ENCODE peak calls at places on chromosome X, in seven cellular contexts. N, O, I, V, L, R and Q are unnamed samples.

GRCh38 chrX:47644557-47645091 is 5.7 kb downstream of the ELK1 start:
- DNase-seq in N (no peak), L (peak), R (no peak), I (no peak), V (peak), O (no peak), Q (no peak)

GRCh38 chrX:11908371-11908770 is 150.3 kb downstream of the MSL3 start:
- DNase-seq in O (no peak), R (no peak), N (no peak), I (no peak), L (peak), V (peak), Q (peak)

GRCh38 chrX:140360284-140360683 is 144.6 kb downstream of the SOX3 start:
- DNase-seq in I (no peak), R (no peak), O (no peak), L (no peak), N (no peak), V (peak), Q (peak)

GRCh38 chrX:38985375-38985774 is 184.1 kb downstream of the MID1IP1 start:
- DNase-seq in I (no peak), L (peak), R (no peak), O (no peak), N (no peak), V (no peak), Q (peak)

GRCh38 chrX:97402333-97402732 is 518.6 kb downstream of the RPA4 start:
- DNase-seq in N (no peak), V (no peak), I (no peak), L (peak), R (no peak), O (no peak), Q (no peak)

GRCh38 chrX:19091596-19091995 is 30.7 kb downstream of the ADGRG2 start:
- DNase-seq in I (no peak), O (no peak), V (no peak), R (no peak), L (no peak), N (no peak), Q (no peak)

GRCh38 chrX:137194164-137194563 is 160.4 kb upstream of the GPR101 start:
- DNase-seq in V (peak), L (peak), O (no peak), I (no peak), N (no peak), R (no peak), Q (peak)

GRCh38 chrX:46180258-46180687 is 364.9 kb downstream of the ZNF674 start:
- DNase-seq in I (peak), R (no peak), V (peak), N (no peak), O (no peak), L (peak), Q (peak)

GRCh38 chrX:79325263-79325958 is 41.7 kb downstream of the ITM2A start:
- DNase-seq in O (no peak), V (peak), L (no peak), R (peak), N (no peak), I (no peak), Q (no peak)

GRCh38 chrX:136658151-136658550 is 10.2 kb downstream of the CD40LG start:
- DNase-seq in I (no peak), R (no peak), O (no peak), N (no peak), V (no peak), L (no peak), Q (no peak)

GRCh38 chrX:129737921-129738320 is 858 bp upstream of the XPNPEP2 start:
- DNase-seq in I (no peak), V (no peak), R (no peak), O (no peak), L (peak), N (no peak), Q (peak)

GRCh38 chrX:150944233-150944632 is 38.9 kb upstream of the HMGB3 start:
- DNase-seq in R (no peak), L (no peak), O (no peak), N (no peak), V (no peak), I (no peak), Q (no peak)

GRCh38 chrX:78124304-78124703 is 15.1 kb downstream of the TAF9B start:
- DNase-seq in N (no peak), I (no peak), V (no peak), R (no peak), L (peak), O (no peak), Q (no peak)

GRCh38 chrX:12701625-12702024 is 89.6 kb upstream of the PRPS2 start:
- DNase-seq in I (peak), O (no peak), L (peak), R (no peak), N (peak), V (peak), Q (peak)

GRCh38 chrX:134636859-134637258 is 21.4 kb downstream of the PLAC1 start:
- DNase-seq in O (no peak), L (no peak), V (no peak), N (no peak), R (no peak), I (peak), Q (no peak)

GRCh38 chrX:40031861-40032422 is 65.8 kb downstream of the BCOR start:
- DNase-seq in L (no peak), O (no peak), I (no peak), R (no peak), V (peak), N (no peak), Q (no peak)

GRCh38 chrX:139106111-139106510 is 394.6 kb upstream of the FGF13 start:
- DNase-seq in R (no peak), V (no peak), I (no peak), N (no peak), O (no peak), L (no peak), Q (peak)

GRCh38 chrX:155535866-155536265 is 76.9 kb downstream of the TMLHE start:
- DNase-seq in N (no peak), L (no peak), R (no peak), V (no peak), O (no peak), I (no peak), Q (peak)

GRCh38 chrX:96590403-96590802 is 94.2 kb upstream of the DIAPH2 start:
- DNase-seq in V (no peak), N (no peak), O (no peak), L (no peak), R (no peak), I (no peak), Q (no peak)

GRCh38 chrX:109685656-109686078 is 47.4 kb downstream of the ACSL4 start:
- DNase-seq in O (no peak), R (no peak), N (no peak), L (no peak), V (no peak), I (no peak), Q (peak)

GRCh38 chrX:109684136-109684535 is 48.9 kb downstream of the ACSL4 start:
- DNase-seq in N (no peak), V (no peak), I (no peak), R (no peak), L (peak), O (no peak), Q (peak)

GRCh38 chrX:109681475-109682081 is 51.5 kb downstream of the ACSL4 start:
- DNase-seq in V (no peak), L (no peak), R (no peak), I (no peak), O (no peak), N (no peak), Q (no peak)

GRCh38 chrX:109679820-109680219 is 53.2 kb downstream of the ACSL4 start:
- DNase-seq in L (peak), I (no peak), O (no peak), N (no peak), V (no peak), R (no peak), Q (no peak)
- H3K4me3 ChIP-seq in L (no peak), I (no peak), O (no peak), N (no peak), V (no peak), R (no peak), Q (no peak)

GRCh38 chrX:70088791-70089190 is 26.5 kb downstream of the OTUD6A start:
- DNase-seq in N (no peak), V (no peak), I (no peak), O (no peak), R (no peak), L (no peak), Q (no peak)

GRCh38 chrX:70089575-70090297 is 27.5 kb downstream of the OTUD6A start:
- DNase-seq in L (no peak), R (no peak), O (no peak), V (no peak), N (no peak), I (no peak), Q (peak)

GRCh38 chrX:70084592-70084991 is 22.3 kb downstream of the OTUD6A start:
- DNase-seq in V (no peak), I (no peak), L (no peak), R (no peak), N (no peak), O (no peak), Q (no peak)

GRCh38 chrX:70088281-70088680 is 26.0 kb downstream of the OTUD6A start:
- DNase-seq in R (no peak), L (no peak), N (no peak), V (no peak), O (no peak), I (no peak), Q (no peak)

GRCh38 chrX:70087857-70088256 is 25.6 kb downstream of the OTUD6A start:
- DNase-seq in L (peak), R (no peak), O (no peak), N (peak), I (no peak), V (no peak), Q (peak)
- H3K4me3 ChIP-seq in L (no peak), R (no peak), O (no peak), N (no peak), I (no peak), V (no peak), Q (no peak)

DNA sequence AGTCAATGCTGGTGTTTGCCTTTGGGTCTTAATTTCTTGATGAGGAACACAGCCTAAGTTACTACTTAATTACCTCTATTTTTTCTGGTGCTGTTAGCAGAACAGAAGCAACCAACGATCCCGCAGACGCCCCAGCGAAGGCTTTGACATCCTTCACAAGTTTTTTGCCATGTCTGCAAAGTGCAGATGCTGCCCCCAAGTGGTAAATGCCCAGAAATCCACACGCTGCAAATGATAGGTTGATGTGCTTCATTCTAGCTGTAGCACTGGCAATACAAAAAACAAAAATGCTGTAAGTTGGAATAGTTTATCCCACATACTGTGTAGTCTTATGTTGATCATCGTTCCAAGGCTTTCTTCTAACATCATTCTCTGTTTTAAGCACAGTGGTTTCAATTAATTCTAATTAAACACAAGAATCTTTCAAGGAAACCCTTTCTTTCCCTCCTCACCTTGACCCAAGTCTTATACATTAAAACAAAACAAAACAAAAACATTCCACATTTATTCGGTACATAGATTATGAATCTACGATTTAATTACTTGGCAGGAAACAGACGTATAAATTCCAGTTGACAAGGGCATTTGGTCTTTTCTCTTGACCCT is 1.2 kb downstream of the PNPLA4 start:
- DNase-seq in I (peak), N (peak), V (peak), R (peak), O (peak), L (peak), Q (peak)
- H3K4me3 ChIP-seq in I (no peak), N (no peak), V (peak), R (no peak), O (no peak), L (no peak), Q (no peak)

GRCh38 chrX:103357871-103358270 is 1.6 kb downstream of the TCEAL9 start:
- DNase-seq in L (no peak), R (no peak), O (no peak), N (no peak), I (no peak), V (no peak), Q (no peak)
- H3K4me3 ChIP-seq in L (peak), R (no peak), O (peak), N (peak), I (no peak), V (peak), Q (no peak)

GRCh38 chrX:101078716-101079115 is at the start of gene TMEM35A:
- DNase-seq in V (peak), L (peak), N (no peak), R (no peak), I (no peak), O (no peak), Q (no peak)

GRCh38 chrX:101081257-101081656 is 2.6 kb downstream of the TMEM35A start:
- DNase-seq in I (no peak), L (no peak), R (no peak), V (no peak), O (no peak), N (no peak), Q (peak)

GRCh38 chrX:101079736-101080135 is 1.1 kb downstream of the TMEM35A start:
- DNase-seq in L (no peak), N (no peak), R (no peak), V (peak), I (no peak), O (no peak), Q (no peak)

GRCh38 chrX:101080326-101080725 is 1.6 kb downstream of the TMEM35A start:
- DNase-seq in N (no peak), O (no peak), R (no peak), L (no peak), I (no peak), V (no peak), Q (no peak)

DNA sequence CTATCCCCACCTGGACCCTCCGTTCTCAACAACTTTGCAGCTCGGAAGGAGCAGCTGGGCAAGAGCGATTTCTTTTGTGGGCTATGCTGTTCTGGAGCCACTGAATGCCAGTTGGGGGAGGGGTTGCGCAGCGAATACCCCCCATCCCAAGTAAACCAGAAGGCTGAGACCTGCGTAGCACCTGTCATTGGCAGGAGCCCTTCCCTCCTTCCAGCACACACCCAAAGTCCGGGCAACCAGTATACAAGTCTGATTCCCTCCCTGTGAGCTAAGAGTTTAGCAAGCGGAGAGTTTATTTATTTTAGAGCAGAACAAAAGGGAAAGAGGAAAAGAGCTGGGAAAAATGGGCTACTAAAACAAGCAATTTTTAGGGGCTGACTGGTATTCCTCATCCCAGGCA is 544 bp downstream of the TMEM35A start:
- DNase-seq in I (no peak), N (no peak), O (no peak), L (no peak), R (no peak), V (peak), Q (no peak)
- H3K4me3 ChIP-seq in I (peak), N (peak), O (peak), L (peak), R (no peak), V (peak), Q (no peak)

DNA sequence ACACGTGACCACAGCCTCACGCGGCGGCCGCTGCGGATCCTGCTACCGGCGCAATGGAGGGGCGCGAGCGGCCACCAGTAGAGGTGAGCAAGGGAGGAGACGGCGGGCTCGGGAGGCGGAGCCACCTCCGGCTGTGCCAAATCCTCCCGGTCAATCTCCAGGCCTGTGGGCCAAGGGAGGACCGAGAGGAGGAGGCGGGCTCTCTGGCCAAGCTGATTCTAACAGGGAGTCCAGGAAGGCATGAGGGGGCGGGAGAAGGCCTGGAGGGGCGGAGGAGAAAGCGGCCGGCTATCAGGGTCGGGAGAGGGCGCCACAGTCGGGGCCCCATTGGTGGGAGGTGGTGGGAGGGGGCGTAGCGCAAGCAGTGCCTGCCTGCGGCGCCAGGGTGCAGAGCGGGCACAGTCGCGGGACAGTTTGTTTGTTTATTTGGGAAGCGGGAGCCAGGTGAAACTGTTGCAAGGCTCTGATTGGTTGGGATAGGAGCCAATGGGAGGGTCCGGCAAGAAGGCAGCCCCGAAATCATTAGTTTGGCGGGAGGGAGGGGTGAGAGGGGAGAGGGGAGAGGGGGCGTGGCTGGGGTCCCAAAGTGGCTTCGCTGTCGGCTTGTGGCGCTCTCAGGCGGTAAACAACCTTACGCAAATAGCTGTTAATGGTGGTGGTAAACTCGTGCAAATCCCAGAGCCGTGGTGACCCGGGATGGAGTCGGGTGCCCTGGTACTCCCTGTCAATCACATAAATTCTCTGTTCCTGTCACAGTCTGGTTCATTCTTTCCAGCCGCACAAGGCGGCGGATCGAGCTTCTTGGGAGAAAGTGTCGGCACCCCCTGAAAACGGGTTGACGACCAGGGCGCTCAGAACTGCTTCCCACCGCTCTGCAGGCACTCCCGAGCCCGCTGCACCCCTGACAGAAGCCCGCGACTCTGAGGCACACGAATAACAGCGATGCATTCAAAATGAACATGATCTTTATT is at the start of gene IRS4:
- DNase-seq in R (no peak), N (no peak), O (no peak), V (peak), L (peak), I (no peak), Q (peak)
- H3K4me3 ChIP-seq in R (no peak), N (peak), O (peak), V (peak), L (peak), I (peak), Q (peak)

DNA sequence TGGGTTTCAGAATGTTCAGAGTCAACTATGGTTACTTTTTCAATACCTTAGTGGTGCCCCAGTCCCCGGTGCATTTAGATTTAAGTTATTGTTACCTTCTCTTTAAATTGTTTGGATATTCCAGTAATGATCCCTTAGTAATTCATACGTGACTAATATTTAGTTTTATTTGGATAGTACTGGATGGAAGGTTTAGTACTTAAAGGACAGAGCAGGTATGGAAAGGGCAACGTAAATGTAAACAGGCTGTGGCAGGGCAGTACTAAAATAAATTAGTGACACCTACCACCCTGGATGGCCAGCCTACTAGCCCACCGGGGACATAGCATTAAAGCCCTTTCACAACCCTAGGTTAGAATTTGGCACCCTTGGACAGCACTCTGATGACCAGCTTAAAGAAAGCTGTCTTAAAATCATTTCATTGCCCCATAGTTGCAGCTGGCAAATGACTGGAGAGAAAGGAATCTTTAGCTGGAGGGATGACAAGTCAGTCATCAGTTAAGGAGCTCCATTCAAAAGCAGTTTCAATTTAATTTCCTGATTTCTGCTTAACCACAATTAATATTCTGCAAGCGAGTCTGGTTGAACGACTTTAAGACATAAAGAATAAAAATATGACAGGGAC is 16.4 kb downstream of the PLP1 start:
- DNase-seq in O (no peak), N (no peak), R (no peak), L (peak), I (peak), V (no peak), Q (peak)
- H3K4me3 ChIP-seq in O (no peak), N (no peak), R (no peak), L (no peak), I (no peak), V (no peak), Q (no peak)